ENCODE peak calls at places on chromosomes 12 and 14, in four cellular contexts. N is H9, X is GM13976, U is SK-N-SH. S is an unnamed sample.

GRCh38 chr12:25587346-25587745 is 34.3 kb upstream of the LMNTD1 start:
- DNase-seq in N (no peak), U (no peak), X (no peak), S (no peak)

GRCh38 chr12:6465467-6466183 is 4.9 kb downstream of the VAMP1 start:
- DNase-seq in X (no peak), N (peak), U (peak), S (peak)

GRCh38 chr12:104720346-104721064 is 237.6 kb downstream of the SLC41A2 start:
- DNase-seq in X (peak), N (no peak), U (no peak), S (no peak)

GRCh38 chr14:97943619-97944018 is 1146.4 kb downstream of the VRK1 start:
- DNase-seq in X (no peak), U (no peak), N (no peak), S (no peak)

GRCh38 chr12:122955151-122955550 is 11.1 kb downstream of the ABCB9 start:
- DNase-seq in X (no peak), U (peak), N (no peak), S (no peak)

GRCh38 chr14:104227806-104228205 is 89.4 kb downstream of the KIF26A start:
- DNase-seq in U (no peak), N (no peak), X (no peak), S (no peak)

GRCh38 chr12:56103066-56103711 is 1.2 kb upstream of the PA2G4 start:
- DNase-seq in N (no peak), U (no peak), X (no peak), S (no peak)

GRCh38 chr12:28973491-28973890 is 175.6 kb upstream of the FAR2 start:
- DNase-seq in U (no peak), N (no peak), X (no peak), S (no peak)

GRCh38 chr14:35337074-35337556 is 44.9 kb downstream of the PSMA6 start:
- DNase-seq in U (no peak), X (no peak), N (no peak), S (no peak)

GRCh38 chr12:51980051-51980808 is 26.5 kb upstream of the TAMALIN start:
- DNase-seq in X (peak), U (peak), N (peak), S (no peak)

GRCh38 chr12:45727994-45728624 is 1.4 kb upstream of the ARID2 start:
- DNase-seq in U (no peak), X (peak), N (no peak), S (no peak)

GRCh38 chr14:83463500-83464098 is 1929.9 kb upstream of the SEL1L start:
- DNase-seq in U (peak), X (peak), N (peak), S (no peak)

GRCh38 chr14:29028973-29029582 is 262.5 kb downstream of the FOXG1 start:
- DNase-seq in U (no peak), X (no peak), N (peak), S (no peak)

GRCh38 chr12:64172143-64172970 is 49.7 kb downstream of the KICS2 start:
- DNase-seq in X (no peak), N (no peak), U (no peak), S (no peak)

GRCh38 chr12:109927622-109928021 is 27.5 kb downstream of the TCHP start:
- DNase-seq in N (peak), X (peak), U (peak), S (no peak)

S was measured in AG09309.